ENCODE peak calls at places on chromosomes 7 and 10, in seven cellular contexts. One of them, this sample, is unnamed.

GRCh38 chr10:3527144-3527543 is 257.9 kb downstream of the KLF6 start:
- DNase-seq in ascending aorta: no peak
- DNase-seq in stimulated activated CD8-positive, alpha-beta memory T cell treated with anti-CD3 and anti-CD28 coated beads, Interleukin-4, amount 100 ng/mL, for 24 hours: no peak
- DNase-seq in HEK293T: no peak
- DNase-seq in NCI-H2029: no peak
- DNase-seq in WTC11: no peak
- DNase-seq in NCI-H1436: no peak
- DNase-seq in this sample: no peak

GRCh38 chr7:152103691-152104090 is 78.2 kb downstream of the GALNT11 start:
- DNase-seq in WTC11: no peak
- DNase-seq in HEK293T: no peak
- DNase-seq in NCI-H2029: no peak
- DNase-seq in stimulated activated CD8-positive, alpha-beta memory T cell treated with anti-CD3 and anti-CD28 coated beads, Interleukin-4, amount 100 ng/mL, for 24 hours: no peak
- DNase-seq in NCI-H1436: no peak
- DNase-seq in ascending aorta: no peak
- DNase-seq in this sample: no peak

GRCh38 chr10:36023939-36024338 is 381.8 kb upstream of the FZD8 start:
- DNase-seq in NCI-H1436: no peak
- DNase-seq in stimulated activated CD8-positive, alpha-beta memory T cell treated with anti-CD3 and anti-CD28 coated beads, Interleukin-4, amount 100 ng/mL, for 24 hours: no peak
- DNase-seq in HEK293T: peak
- DNase-seq in WTC11: no peak
- DNase-seq in ascending aorta: peak
- DNase-seq in NCI-H2029: no peak
- DNase-seq in this sample: no peak

GRCh38 chr7:66377045-66377444 is 171.9 kb downstream of the TPST1 start:
- DNase-seq in NCI-H2029: no peak
- DNase-seq in HEK293T: no peak
- DNase-seq in stimulated activated CD8-positive, alpha-beta memory T cell treated with anti-CD3 and anti-CD28 coated beads, Interleukin-4, amount 100 ng/mL, for 24 hours: no peak
- DNase-seq in WTC11: no peak
- DNase-seq in NCI-H1436: no peak
- DNase-seq in ascending aorta: no peak
- DNase-seq in this sample: no peak

GRCh38 chr10:73865459-73866442 is 8.6 kb downstream of the CAMK2G start:
- DNase-seq in WTC11: no peak
- DNase-seq in HEK293T: no peak
- DNase-seq in NCI-H2029: no peak
- DNase-seq in NCI-H1436: no peak
- DNase-seq in ascending aorta: no peak
- DNase-seq in stimulated activated CD8-positive, alpha-beta memory T cell treated with anti-CD3 and anti-CD28 coated beads, Interleukin-4, amount 100 ng/mL, for 24 hours: peak
- DNase-seq in this sample: peak

GRCh38 chr10:69262249-69262864 is 15.9 kb upstream of the HK1 start:
- DNase-seq in ascending aorta: no peak
- DNase-seq in stimulated activated CD8-positive, alpha-beta memory T cell treated with anti-CD3 and anti-CD28 coated beads, Interleukin-4, amount 100 ng/mL, for 24 hours: no peak
- DNase-seq in HEK293T: no peak
- DNase-seq in WTC11: no peak
- DNase-seq in NCI-H2029: no peak
- DNase-seq in NCI-H1436: no peak
- DNase-seq in this sample: no peak

GRCh38 chr7:31735991-31736982 is 49.3 kb downstream of the PPP1R17 start:
- DNase-seq in NCI-H1436: peak
- DNase-seq in stimulated activated CD8-positive, alpha-beta memory T cell treated with anti-CD3 and anti-CD28 coated beads, Interleukin-4, amount 100 ng/mL, for 24 hours: no peak
- DNase-seq in NCI-H2029: peak
- DNase-seq in HEK293T: peak
- DNase-seq in WTC11: peak
- DNase-seq in ascending aorta: no peak
- DNase-seq in this sample: peak

GRCh38 chr10:25049966-25050365 is 33.6 kb downstream of the THNSL1 start:
- DNase-seq in stimulated activated CD8-positive, alpha-beta memory T cell treated with anti-CD3 and anti-CD28 coated beads, Interleukin-4, amount 100 ng/mL, for 24 hours: no peak
- DNase-seq in NCI-H2029: no peak
- DNase-seq in HEK293T: no peak
- DNase-seq in WTC11: no peak
- DNase-seq in ascending aorta: no peak
- DNase-seq in NCI-H1436: no peak
- DNase-seq in this sample: no peak

GRCh38 chr7:50153141-50153540 is 60.1 kb upstream of the ZPBP start:
- DNase-seq in ascending aorta: no peak
- DNase-seq in NCI-H2029: no peak
- DNase-seq in HEK293T: no peak
- DNase-seq in WTC11: no peak
- DNase-seq in stimulated activated CD8-positive, alpha-beta memory T cell treated with anti-CD3 and anti-CD28 coated beads, Interleukin-4, amount 100 ng/mL, for 24 hours: no peak
- DNase-seq in NCI-H1436: no peak
- DNase-seq in this sample: no peak

GRCh38 chr7:155965010-155965409 is 152.7 kb upstream of the SHH start:
- DNase-seq in stimulated activated CD8-positive, alpha-beta memory T cell treated with anti-CD3 and anti-CD28 coated beads, Interleukin-4, amount 100 ng/mL, for 24 hours: no peak
- DNase-seq in HEK293T: no peak
- DNase-seq in ascending aorta: peak
- DNase-seq in WTC11: no peak
- DNase-seq in NCI-H2029: no peak
- DNase-seq in NCI-H1436: no peak
- DNase-seq in this sample: no peak

GRCh38 chr7:22856437-22856836 is 33.8 kb upstream of the TOMM7 start:
- DNase-seq in stimulated activated CD8-positive, alpha-beta memory T cell treated with anti-CD3 and anti-CD28 coated beads, Interleukin-4, amount 100 ng/mL, for 24 hours: no peak
- DNase-seq in HEK293T: no peak
- DNase-seq in NCI-H2029: no peak
- DNase-seq in ascending aorta: no peak
- DNase-seq in NCI-H1436: no peak
- DNase-seq in WTC11: no peak
- DNase-seq in this sample: no peak

GRCh38 chr7:17580861-17581260 is 282.4 kb downstream of the AHR start:
- DNase-seq in ascending aorta: no peak
- DNase-seq in stimulated activated CD8-positive, alpha-beta memory T cell treated with anti-CD3 and anti-CD28 coated beads, Interleukin-4, amount 100 ng/mL, for 24 hours: no peak
- DNase-seq in WTC11: no peak
- DNase-seq in NCI-H2029: no peak
- DNase-seq in HEK293T: no peak
- DNase-seq in NCI-H1436: no peak
- DNase-seq in this sample: no peak

GRCh38 chr10:125692246-125692931 is 9.4 kb upstream of the TEX36 start:
- DNase-seq in ascending aorta: no peak
- DNase-seq in HEK293T: no peak
- DNase-seq in NCI-H2029: no peak
- DNase-seq in stimulated activated CD8-positive, alpha-beta memory T cell treated with anti-CD3 and anti-CD28 coated beads, Interleukin-4, amount 100 ng/mL, for 24 hours: no peak
- DNase-seq in NCI-H1436: no peak
- DNase-seq in WTC11: no peak
- DNase-seq in this sample: no peak

GRCh38 chr7:25707733-25708132 is 444.3 kb upstream of the NFE2L3 start:
- DNase-seq in HEK293T: no peak
- DNase-seq in WTC11: no peak
- DNase-seq in NCI-H2029: no peak
- DNase-seq in NCI-H1436: no peak
- DNase-seq in stimulated activated CD8-positive, alpha-beta memory T cell treated with anti-CD3 and anti-CD28 coated beads, Interleukin-4, amount 100 ng/mL, for 24 hours: no peak
- DNase-seq in ascending aorta: no peak
- DNase-seq in this sample: no peak

GRCh38 chr7:43834463-43835251 is 34.7 kb downstream of the MRPS24 start:
- DNase-seq in ascending aorta: no peak
- DNase-seq in stimulated activated CD8-positive, alpha-beta memory T cell treated with anti-CD3 and anti-CD28 coated beads, Interleukin-4, amount 100 ng/mL, for 24 hours: no peak
- DNase-seq in WTC11: no peak
- DNase-seq in NCI-H2029: peak
- DNase-seq in NCI-H1436: no peak
- DNase-seq in HEK293T: no peak
- DNase-seq in this sample: no peak